ENCODE peak calls at places on chromosomes 4 and X, in eight cellular contexts. B is cardiac muscle cell, H is HepG2, O is omental fat pad, U is EL, L is kidney tubule cell, G is T follicular helper cell, Q is endodermal cell. K is an unnamed sample.

GRCh38 chrX:12956704-12957541 is 18.0 kb upstream of the TMSB4X start:
- DNase-seq in B (no peak), H (no peak), O (no peak), U (peak; percentile 51), L (peak; percentile 71), G (peak; percentile 49), Q (no peak), K (no peak)

GRCh38 chrX:14235004-14235403 is 205.3 kb upstream of the GEMIN8 start:
- DNase-seq in B (no peak), H (no peak), O (no peak), U (no peak), L (peak; percentile 1), G (no peak), Q (peak; percentile 53), K (no peak)

GRCh38 chr4:138894688-138895087 is 120.9 kb upstream of the NOCT start:
- DNase-seq in B (no peak), H (no peak), O (no peak), U (no peak), L (no peak), G (no peak), Q (no peak), K (no peak)

GRCh38 chrX:42778096-42778495 is at the start of gene PPP1R2C:
- DNase-seq in B (no peak), H (no peak), O (no peak), U (no peak), L (no peak), G (peak; percentile 52), Q (no peak), K (no peak)

GRCh38 chr4:114136067-114136466 is 156.6 kb upstream of the ARSJ start:
- DNase-seq in B (no peak), H (no peak), O (no peak), U (peak; percentile 23), L (no peak), G (no peak), Q (no peak), K (no peak)

GRCh38 chr4:20408596-20408995 is 156.9 kb downstream of the SLIT2 start:
- DNase-seq in B (no peak), H (no peak), O (no peak), U (no peak), L (no peak), G (no peak), Q (no peak), K (no peak)

GRCh38 chr4:112704991-112705845 is 68.3 kb downstream of the LARP7 start:
- DNase-seq in B (peak; percentile 87), H (peak; percentile 8), O (no peak), U (peak; percentile 65), L (peak; percentile 59), G (no peak), Q (peak; percentile 70), K (no peak)

GRCh38 chr4:88107406-88108107 is 50.9 kb downstream of the ABCG2 start:
- DNase-seq in B (no peak), H (peak; percentile 99), O (no peak), U (peak; percentile 18), L (peak; percentile 37), G (no peak), Q (no peak), K (no peak)

GRCh38 chr4:8652181-8653078 is 59.9 kb downstream of the CPZ start:
- DNase-seq in B (no peak), H (no peak), O (no peak), U (no peak), L (no peak), G (no peak), Q (peak; percentile 44), K (peak; percentile 34)

GRCh38 chr4:28558871-28559270 is 1698.2 kb downstream of the STIM2 start:
- DNase-seq in B (no peak), H (no peak), O (no peak), U (no peak), L (no peak), G (no peak), Q (no peak), K (no peak)

GRCh38 chrX:124346064-124346876 is at the start of gene SH2D1A:
- DNase-seq in B (no peak), H (no peak), O (no peak), U (no peak), L (no peak), G (no peak), Q (no peak), K (no peak)

GRCh38 chr4:183532823-183533222 is 28.0 kb downstream of the ING2 start:
- DNase-seq in B (no peak), H (no peak), O (no peak), U (peak; percentile 83), L (peak; percentile 65), G (no peak), Q (no peak), K (no peak)

GRCh38 chr4:6773106-6773505 is 9.4 kb upstream of the KIAA0232 start:
- DNase-seq in B (no peak), H (no peak), O (no peak), U (no peak), L (no peak), G (no peak), Q (no peak), K (no peak)

GRCh38 chr4:184269879-184270430 is 52.3 kb upstream of the ENPP6 start:
- DNase-seq in B (no peak), H (no peak), O (no peak), U (no peak), L (peak; percentile 14), G (no peak), Q (no peak), K (peak; percentile 31)

GRCh38 chrX:107725761-107726555 is 49.6 kb downstream of the TSC22D3 start:
- DNase-seq in B (no peak), H (no peak), O (no peak), U (no peak), L (peak; percentile 40), G (no peak), Q (no peak), K (no peak)

GRCh38 chr4:81040175-81040659 is 9.7 kb downstream of the BMP3 start:
- DNase-seq in B (peak; percentile 40), H (no peak), O (no peak), U (peak; percentile 34), L (peak; percentile 48), G (no peak), Q (no peak), K (no peak)

GRCh38 chrX:13495232-13495631 is 74.2 kb upstream of the EGFL6 start:
- DNase-seq in B (no peak), H (no peak), O (no peak), U (no peak), L (no peak), G (no peak), Q (no peak), K (no peak)

GRCh38 chrX:137566746-137567473 is 983 bp downstream of the ZIC3 start:
- DNase-seq in B (peak; percentile 52), H (no peak), O (no peak), U (no peak), L (no peak), G (no peak), Q (peak; percentile 51), K (no peak)

GRCh38 chr4:168945291-168945690 is 64.8 kb downstream of the CBR4 start:
- DNase-seq in B (no peak), H (no peak), O (no peak), U (no peak), L (no peak), G (no peak), Q (no peak), K (no peak)

GRCh38 chr4:81429031-81429430 is 42.7 kb downstream of the RASGEF1B start:
- DNase-seq in B (no peak), H (no peak), O (no peak), U (no peak), L (no peak), G (no peak), Q (no peak), K (no peak)

GRCh38 chr4:156941940-156942548 is 29.6 kb downstream of the PDGFC start:
- DNase-seq in B (peak; percentile 89), H (peak; percentile 98), O (no peak), U (peak; percentile 96), L (peak; percentile 95), G (no peak), Q (peak; percentile 73), K (peak; percentile 45)

GRCh38 chr4:147984065-147984777 is 252.3 kb downstream of the ARHGAP10 start:
- DNase-seq in B (peak; percentile 65), H (peak; percentile 38), O (no peak), U (peak; percentile 51), L (peak; percentile 55), G (no peak), Q (peak; percentile 87), K (no peak)

GRCh38 chrX:41846714-41847113 is 76.6 kb downstream of the CASK start:
- DNase-seq in B (no peak), H (no peak), O (no peak), U (no peak), L (no peak), G (no peak), Q (no peak), K (no peak)

GRCh38 chr4:23890369-23891063 is 669 bp upstream of the PPARGC1A start:
- DNase-seq in B (peak; percentile 43), H (no peak), O (no peak), U (peak; percentile 12), L (no peak), G (no peak), Q (no peak), K (no peak)

GRCh38 chr4:4848540-4848939 is 10.9 kb upstream of the MSX1 start:
- DNase-seq in B (no peak), H (no peak), O (no peak), U (no peak), L (no peak), G (no peak), Q (peak; percentile 33), K (no peak)

GRCh38 chr4:156773648-156774357 is 197.8 kb downstream of the PDGFC start:
- DNase-seq in B (no peak), H (no peak), O (no peak), U (peak; percentile 84), L (peak; percentile 71), G (no peak), Q (no peak), K (no peak)

GRCh38 chr4:170047774-170048354 is 21.7 kb upstream of the MFAP3L start:
- DNase-seq in B (peak; percentile 77), H (peak; percentile 53), O (no peak), U (peak; percentile 53), L (peak; percentile 72), G (peak; percentile 25), Q (peak; percentile 75), K (no peak)

GRCh38 chr4:151674804-151675290 is 86.0 kb downstream of the GATB start:
- DNase-seq in B (peak; percentile 78), H (no peak), O (no peak), U (no peak), L (peak; percentile 67), G (no peak), Q (peak; percentile 88), K (peak; percentile 76)